ENCODE peak calls at places on chromosomes 1 and 21, in six cellular contexts. F is BE2C, J is astrocyte of the cerebellum, I is left lung, T is left ventricle myocardium inferior, Z is lower lobe of right lung. Y is an unnamed sample.

GRCh38 chr1:9671377-9672140 is 20.0 kb downstream of the PIK3CD start:
- DNase-seq in Z (peak; percentile 58), I (no peak), T (no peak), F (no peak), J (peak; percentile 34), Y (no peak)

GRCh38 chr1:38657441-38657840 is 202.1 kb downstream of the RRAGC start:
- DNase-seq in I (no peak), T (no peak), Z (no peak), J (no peak), F (no peak), Y (no peak)

GRCh38 chr1:38817958-38818705 is 41.4 kb downstream of the RRAGC start:
- DNase-seq in T (no peak), J (no peak), I (peak; percentile 92), F (peak; percentile 64), Z (peak; percentile 61), Y (no peak)

GRCh38 chr21:32411366-32412161 is 942 bp upstream of the EVA1C start:
- DNase-seq in J (no peak), I (peak; percentile 93), F (no peak), T (peak; percentile 97), Z (peak; percentile 95), Y (peak; percentile 96)

GRCh38 chr21:14864211-14865021 is 200.4 kb downstream of the NRIP1 start:
- DNase-seq in T (peak; percentile 64), F (peak; percentile 77), I (peak; percentile 78), J (peak; percentile 54), Z (peak; percentile 68), Y (peak; percentile 76)

GRCh38 chr1:3993606-3994375 is 93.7 kb upstream of the C1orf174 start:
- DNase-seq in Z (no peak), J (no peak), T (no peak), I (peak; percentile 49), F (no peak), Y (no peak)

GRCh38 chr1:56404561-56405030 is 174.8 kb downstream of the PLPP3 start:
- DNase-seq in Z (no peak), T (peak; percentile 61), F (no peak), I (no peak), J (no peak), Y (no peak)

GRCh38 chr1:147210987-147211386 is 14.2 kb downstream of the FMO5 start:
- DNase-seq in T (no peak), J (no peak), I (no peak), Z (no peak), F (no peak), Y (no peak)

GRCh38 chr1:106249365-106249764 is 807.1 kb upstream of the PRMT6 start:
- DNase-seq in T (no peak), Z (no peak), I (no peak), F (no peak), J (no peak), Y (no peak)

DNA sequence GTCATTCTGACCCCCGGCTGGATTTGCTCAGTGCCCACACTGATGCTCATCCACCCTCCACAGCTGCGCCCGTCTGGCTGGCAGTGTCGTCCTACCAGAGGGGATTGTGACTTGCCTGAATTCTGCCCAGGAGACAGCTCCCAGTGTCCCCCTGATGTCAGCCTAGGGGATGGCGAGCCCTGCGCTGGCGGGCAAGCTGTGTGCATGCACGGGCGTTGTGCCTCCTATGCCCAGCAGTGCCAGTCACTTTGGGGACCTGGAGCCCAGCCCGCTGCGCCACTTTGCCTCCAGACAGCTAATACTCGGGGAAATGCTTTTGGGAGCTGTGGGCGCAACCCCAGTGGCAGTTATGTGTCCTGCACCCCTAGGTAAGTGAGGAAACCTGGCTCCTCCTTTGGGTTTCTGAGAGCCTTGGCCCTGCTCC is 5.7 kb upstream of the EFNA4 start:
- DNase-seq in T (no peak), Z (no peak), J (no peak), I (peak; percentile 53), F (no peak), Y (no peak)
- TF ChIP-seq CTCF in T (peak; percentile 14), Z (no peak), J (peak; percentile 17), I (no peak), F (peak; percentile 4), Y (no peak)

GRCh38 chr1:225766967-225767413 is 10.6 kb upstream of the SRP9 start:
- DNase-seq in I (no peak), T (no peak), J (peak; percentile 89), F (peak; percentile 82), Z (no peak), Y (no peak)

GRCh38 chr1:225762444-225762843 is 15.2 kb upstream of the SRP9 start:
- DNase-seq in Z (no peak), F (peak; percentile 63), I (no peak), J (no peak), T (no peak), Y (no peak)

GRCh38 chr1:225765982-225766674 is 11.5 kb upstream of the SRP9 start:
- DNase-seq in Z (no peak), T (no peak), F (no peak), I (no peak), J (no peak), Y (no peak)

GRCh38 chr1:225762002-225762441 is 15.6 kb upstream of the SRP9 start:
- DNase-seq in Z (no peak), I (no peak), T (no peak), F (peak; percentile 26), J (no peak), Y (no peak)

DNA sequence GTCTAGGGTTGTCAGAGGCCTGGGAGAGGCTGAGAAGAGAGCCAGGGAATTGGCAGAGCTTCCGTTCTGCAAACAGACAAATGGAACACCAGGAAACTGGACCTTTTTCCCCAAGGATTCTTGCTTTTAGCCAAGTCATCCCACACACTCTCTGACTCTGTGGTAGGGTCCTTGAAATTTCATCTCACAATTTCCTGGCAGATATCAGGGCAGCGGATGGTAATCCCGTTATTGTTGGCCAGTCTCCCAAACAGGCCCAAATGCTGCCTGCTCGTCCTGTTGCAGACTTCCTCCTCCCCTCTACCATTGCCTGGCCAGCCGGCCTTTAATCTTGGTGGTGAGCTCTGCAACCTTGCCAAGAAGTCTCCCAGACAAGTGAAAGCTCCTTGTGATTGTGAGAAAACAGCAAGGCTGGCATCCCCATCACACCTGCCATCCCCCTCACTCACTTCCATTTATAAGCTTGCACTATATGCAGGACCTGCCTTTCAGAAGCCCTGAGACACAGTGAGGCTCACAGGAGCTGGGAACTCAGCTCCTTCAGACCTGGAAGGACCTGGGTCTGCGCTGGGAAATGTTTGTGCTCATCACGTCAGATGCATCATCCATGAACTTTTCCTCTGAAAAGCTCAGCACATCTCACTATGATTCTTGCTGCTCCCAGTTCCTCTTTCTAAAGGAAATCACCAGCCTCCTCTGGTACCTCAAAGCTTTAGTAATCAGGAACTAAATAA is 13.6 kb upstream of the SRP9 start:
- DNase-seq in F (peak; percentile 53), T (no peak), I (no peak), Z (no peak), J (no peak), Y (no peak)
- H3K4me3 ChIP-seq in F (no peak overlapping the region), T (no peak overlapping the region), I (no peak overlapping the region), Z (no peak overlapping the region), J (no peak overlapping the region), Y (no peak overlapping the region)

DNA sequence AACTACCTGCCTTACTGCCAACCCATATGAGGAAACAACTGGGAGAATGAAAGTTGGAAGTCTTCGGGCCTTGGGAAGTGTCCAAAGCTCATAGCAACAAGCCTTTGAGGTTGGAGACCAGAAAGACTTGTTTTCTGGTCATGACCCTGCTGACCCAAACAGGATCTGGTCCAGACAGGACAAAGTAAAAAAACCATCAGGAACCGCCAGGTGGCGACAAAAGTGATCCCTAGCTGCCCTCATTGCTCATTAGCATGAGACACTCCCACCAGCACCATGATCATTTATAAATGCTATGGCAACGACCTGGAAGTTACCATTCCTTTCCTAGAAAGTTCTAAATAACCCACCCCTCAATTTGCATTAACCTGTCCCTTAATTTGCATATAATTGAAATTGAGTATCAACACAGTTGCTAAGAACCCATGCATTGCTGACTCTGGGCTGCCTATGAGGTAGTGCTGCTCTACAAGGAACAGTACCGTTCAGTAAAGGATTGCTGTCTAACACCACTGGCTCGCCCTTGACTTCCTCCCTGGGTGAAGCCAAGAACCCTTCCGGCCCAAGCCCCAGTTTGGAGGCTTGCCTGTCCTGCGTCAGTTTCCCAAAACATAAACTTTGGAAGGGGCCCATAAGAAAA is 89.0 kb downstream of the URB2 start:
- DNase-seq in Z (no peak), F (peak; percentile 58), J (no peak), I (no peak), T (no peak), Y (no peak)
- TF ChIP-seq CTCF in Z (peak; percentile 40), F (peak; percentile 73), J (peak; percentile 17), I (no peak), T (peak; percentile 36), Y (no peak)

GRCh38 chr21:36060159-36060921 is at the start of gene SETD4:
- DNase-seq in T (peak; percentile 92), J (peak; percentile 72), F (peak; percentile 91), I (peak; percentile 97), Z (peak; percentile 95), Y (peak; percentile 92)

GRCh38 chr21:36059823-36060158 is 535 bp downstream of the SETD4 start:
- DNase-seq in J (no peak), I (peak; percentile 85), T (peak; percentile 36), Z (no peak), F (peak; percentile 58), Y (no peak)

GRCh38 chr21:36064085-36064460 is 3.7 kb upstream of the SETD4 start:
- DNase-seq in J (no peak), F (no peak), Z (no peak), T (no peak), I (no peak), Y (no peak)

GRCh38 chr21:36063375-36064084 is 3.2 kb upstream of the SETD4 start:
- DNase-seq in I (no peak), J (no peak), Z (no peak), T (no peak), F (no peak), Y (no peak)

GRCh38 chr21:36061445-36061844 is 1.1 kb upstream of the SETD4 start:
- DNase-seq in J (no peak), T (no peak), F (no peak), Z (no peak), I (no peak), Y (no peak)
- H3K4me3 ChIP-seq in J (no peak overlapping the region), T (no peak overlapping the region), F (no peak overlapping the region), Z (peak overlapping the region; percentile 91), I (no peak overlapping the region), Y (no peak overlapping the region)

GRCh38 chr1:185719021-185719420 is 15.2 kb upstream of the HMCN1 start:
- DNase-seq in J (peak; percentile 93), F (no peak), Z (no peak), I (no peak), T (no peak), Y (no peak)
- TF ChIP-seq CTCF in J (peak; percentile 57), F (no peak), Z (no peak), I (no peak), T (peak; percentile 17), Y (peak; percentile 29)